ENCODE peak calls at places on chromosomes 4 and X, in six cellular contexts. E is kidney epithelial cell, N is bronchial epithelial cell, B is mucosa of descending colon, F is lung, I is endodermal cell. T is an unnamed sample.

GRCh38 chr4:921830-922331 is 10.2 kb downstream of the GAK start:
- DNase-seq in N (no peak), E (no peak), B (no peak), F (no peak), I (peak), T (no peak)

GRCh38 chr4:83370640-83370906 is 35.9 kb upstream of the HPSE start:
- DNase-seq in N (peak), B (no peak), F (no peak), I (no peak), E (no peak), T (no peak)

GRCh38 chrX:91435465-91435864 is 826 bp downstream of the PABPC5 start:
- DNase-seq in N (no peak), E (no peak), F (no peak), I (peak), B (no peak), T (no peak)

GRCh38 chr4:63211377-63211776 is 1197.9 kb downstream of the TECRL start:
- DNase-seq in E (no peak), I (no peak), F (no peak), N (no peak), B (no peak), T (no peak)

GRCh38 chr4:122636697-122637096 is 15.8 kb upstream of the IL21 start:
- DNase-seq in F (no peak), N (no peak), I (no peak), B (no peak), E (no peak), T (no peak)

GRCh38 chr4:73704314-73705055 is 35.9 kb upstream of the CXCL8 start:
- DNase-seq in B (peak), I (no peak), N (peak), F (peak), E (peak), T (peak)

GRCh38 chrX:151793886-151794285 is 59.3 kb downstream of the CNGA2 start:
- DNase-seq in E (no peak), I (no peak), B (no peak), N (no peak), F (no peak), T (no peak)

GRCh38 chr4:78569291-78569821 is 17.8 kb downstream of the ANXA3 start:
- DNase-seq in I (peak), E (peak), N (peak), B (no peak), F (no peak), T (peak)

GRCh38 chrX:40108959-40109287 is 11.2 kb upstream of the BCOR start:
- DNase-seq in B (peak), E (no peak), I (peak), N (no peak), F (no peak), T (peak)

GRCh38 chr4:24910504-24910903 is 2.3 kb downstream of the CCDC149 start:
- DNase-seq in F (no peak), I (no peak), E (no peak), N (peak), B (no peak), T (no peak)

GRCh38 chrX:150035531-150035930 is 97.2 kb upstream of the EOLA2 start:
- DNase-seq in N (peak), E (no peak), F (no peak), B (no peak), I (no peak), T (no peak)

GRCh38 chr4:113871080-113871479 is 108.4 kb downstream of the ARSJ start:
- DNase-seq in B (no peak), E (no peak), F (no peak), N (no peak), I (no peak), T (no peak)

GRCh38 chr4:147054241-147054902 is 108.7 kb upstream of the TTC29 start:
- DNase-seq in E (no peak), N (no peak), B (no peak), F (no peak), I (no peak), T (peak)

GRCh38 chr4:108878781-108879180 is 115.9 kb upstream of the ETNPPL start:
- DNase-seq in E (no peak), I (no peak), F (no peak), B (no peak), N (no peak), T (no peak)

DNA sequence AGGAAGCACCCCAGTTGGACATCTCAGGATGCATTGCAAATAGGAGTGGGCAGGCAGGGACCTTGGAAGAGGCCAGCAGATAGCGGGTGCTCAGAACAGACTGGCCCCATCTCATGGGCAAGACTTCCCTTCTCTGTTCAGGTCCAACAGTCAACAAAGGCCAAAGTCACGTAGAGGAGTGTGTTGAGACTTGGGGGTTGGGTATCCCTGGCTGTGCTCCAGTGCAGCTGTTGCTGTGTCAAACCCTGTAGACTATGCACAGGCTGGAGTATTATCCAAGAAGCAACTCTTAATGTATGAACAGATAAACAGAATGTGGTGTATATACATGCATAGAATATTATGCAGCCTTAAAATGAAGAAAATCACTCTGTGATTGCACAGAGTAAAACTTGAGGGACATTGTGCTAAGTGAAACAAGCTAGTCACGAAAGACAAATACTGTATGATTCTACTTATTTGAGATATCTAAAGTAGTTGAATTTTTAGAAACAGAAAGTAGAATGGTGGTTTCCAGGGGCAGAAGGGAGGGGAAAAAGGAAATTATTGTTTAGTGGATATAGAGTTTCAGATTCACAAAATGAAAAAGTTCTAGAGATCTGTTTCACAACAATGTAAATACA is 192.1 kb upstream of the LCORL start:
- DNase-seq in I (no peak), N (no peak), F (no peak), B (no peak), E (no peak), T (no peak)
- H3K4me3 ChIP-seq in I (no peak), N (no peak), F (no peak), B (no peak), E (no peak), T (no peak)

GRCh38 chr4:48706741-48707140 is 73.3 kb downstream of the FRYL start:
- DNase-seq in E (no peak), N (no peak), B (no peak), I (no peak), F (no peak), T (no peak)

GRCh38 chr4:48705609-48706008 is 74.5 kb downstream of the FRYL start:
- DNase-seq in E (no peak), F (no peak), B (no peak), N (no peak), I (no peak), T (no peak)

GRCh38 chr4:48710446-48711209 is 69.5 kb downstream of the FRYL start:
- DNase-seq in B (no peak), F (no peak), I (no peak), N (peak), E (no peak), T (no peak)

GRCh38 chr4:48708610-48709009 is 71.5 kb downstream of the FRYL start:
- DNase-seq in E (no peak), B (no peak), F (no peak), N (no peak), I (no peak), T (no peak)

DNA sequence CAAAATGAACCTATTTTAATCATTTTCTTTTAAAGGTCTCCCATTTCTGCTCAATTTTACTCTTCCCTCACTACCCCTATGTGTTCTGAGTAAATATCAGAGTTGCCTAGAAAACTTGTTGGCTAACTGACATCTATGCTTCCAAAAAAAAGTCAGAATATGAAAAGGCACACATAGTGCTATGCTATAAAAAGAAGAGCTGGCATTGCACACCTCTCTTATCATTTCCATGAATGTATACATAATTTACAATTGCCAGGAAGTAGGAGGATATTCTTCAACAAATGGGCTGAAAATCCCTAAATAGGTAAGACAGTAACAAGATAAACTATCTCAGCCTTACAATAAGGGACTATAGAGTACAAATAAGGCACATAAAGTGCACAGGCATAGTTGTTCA is 70.2 kb downstream of the FRYL start:
- DNase-seq in F (no peak), E (no peak), I (no peak), B (no peak), N (no peak), T (no peak)
- TF ChIP-seq CTCF in F (no peak), E (no peak), I (no peak), B (no peak), N (no peak), T (no peak)

DNA sequence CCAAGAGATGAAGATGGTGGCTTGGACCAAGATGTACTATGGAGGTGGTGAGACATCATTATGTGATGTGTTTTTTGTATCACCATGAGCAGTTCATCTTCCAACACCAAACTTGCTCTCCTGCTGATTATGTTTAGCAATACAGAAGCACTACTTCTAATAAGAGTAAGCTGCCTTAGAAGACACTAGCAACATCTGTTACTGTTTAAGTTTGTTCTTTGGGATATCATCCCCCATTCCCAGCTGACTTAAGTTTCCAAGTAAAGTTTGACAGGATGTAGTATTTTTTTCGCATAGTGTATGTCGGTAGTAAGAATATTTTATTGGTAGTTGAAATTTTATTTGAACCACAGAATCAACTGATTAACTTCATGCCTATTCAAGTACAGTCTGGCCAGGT is 123.5 kb upstream of the BMPR1B start:
- DNase-seq in I (no peak), F (no peak), E (no peak), N (no peak), B (no peak), T (peak)
- H3K4me3 ChIP-seq in I (no peak), F (no peak), E (no peak), N (no peak), B (no peak), T (no peak)

DNA sequence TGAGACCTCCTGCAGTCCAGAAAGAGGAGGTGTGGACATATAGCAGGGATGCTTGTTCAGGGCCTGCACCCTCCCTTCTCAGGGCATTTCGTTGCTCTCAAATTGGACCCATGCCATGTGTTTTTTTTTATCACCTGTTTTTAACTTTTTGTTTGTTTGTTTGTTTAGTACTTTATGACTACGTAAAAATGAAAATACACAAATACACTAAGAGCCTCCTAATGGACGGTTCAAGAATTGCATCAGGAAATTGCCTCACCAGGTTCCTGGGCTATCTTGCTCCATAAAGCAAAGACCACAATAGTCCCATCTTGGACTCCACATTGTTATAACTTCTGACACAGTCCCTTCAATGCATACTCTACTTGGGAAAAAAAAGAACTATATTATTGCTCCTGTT is 1685.9 kb upstream of the TENM3 start:
- DNase-seq in N (no peak), I (no peak), F (no peak), E (no peak), B (no peak), T (no peak)
- TF ChIP-seq CTCF in N (no peak), I (peak), F (no peak), E (peak), B (no peak), T (no peak)

DNA sequence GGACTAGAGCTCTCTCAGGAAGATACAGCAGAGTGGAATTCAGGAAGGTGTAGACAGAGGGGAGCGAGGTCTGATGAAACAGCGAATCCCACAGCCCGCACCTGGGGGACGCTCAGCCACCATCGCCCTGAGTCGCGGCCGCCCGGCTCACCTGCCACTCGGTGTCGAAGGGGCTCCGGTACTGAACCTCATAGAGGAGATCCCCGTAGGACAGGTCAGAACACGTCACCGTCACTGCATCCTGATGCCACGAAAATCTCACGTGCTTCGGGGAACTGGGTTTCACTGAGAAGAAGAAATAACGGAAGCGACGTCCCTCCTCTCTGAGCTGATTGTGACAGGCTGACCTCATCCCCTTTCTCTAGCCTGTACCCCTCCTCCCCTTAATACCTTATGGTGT is 10.2 kb downstream of the CRLF2 start:
- DNase-seq in N (no peak), B (no peak), I (peak), F (no peak), E (no peak), T (no peak)
- H3K4me3 ChIP-seq in N (no peak), B (no peak), I (no peak), F (no peak), E (no peak), T (no peak)

GRCh38 chr4:11698846-11699590 is 270.3 kb upstream of the HS3ST1 start:
- DNase-seq in N (peak), I (no peak), B (no peak), E (no peak), F (no peak), T (peak)

GRCh38 chr4:11702886-11703555 is 274.3 kb upstream of the HS3ST1 start:
- DNase-seq in B (no peak), N (peak), I (no peak), E (no peak), F (no peak), T (no peak)

GRCh38 chr4:11704136-11704535 is 275.4 kb upstream of the HS3ST1 start:
- DNase-seq in N (peak), E (no peak), I (no peak), F (no peak), B (no peak), T (no peak)

GRCh38 chr4:11700751-11701226 is 272.1 kb upstream of the HS3ST1 start:
- DNase-seq in B (no peak), E (no peak), I (no peak), N (peak), F (no peak), T (peak)

DNA sequence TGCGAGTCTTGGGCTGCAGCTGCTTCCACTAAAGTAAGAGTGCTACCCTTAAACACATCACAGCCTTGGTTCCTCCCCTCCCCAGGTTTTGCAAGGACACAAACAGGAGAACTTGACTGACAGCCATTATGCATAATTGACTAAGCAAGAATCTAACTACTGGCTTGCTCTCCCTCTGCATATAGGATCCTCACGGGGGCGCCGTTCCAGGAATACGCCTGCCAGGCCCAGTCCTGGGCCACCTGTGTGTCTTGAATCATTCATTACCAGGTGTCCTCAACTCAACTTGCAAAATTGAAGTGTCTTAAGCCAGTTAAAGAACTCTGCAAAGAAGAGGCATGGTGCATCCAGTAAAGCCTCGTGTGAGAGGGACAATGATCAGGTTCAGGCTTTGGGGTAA is 273.3 kb upstream of the HS3ST1 start:
- DNase-seq in I (peak), B (no peak), F (no peak), E (no peak), N (no peak), T (no peak)
- TF ChIP-seq CTCF in I (peak), B (no peak), F (no peak), E (no peak), N (no peak), T (no peak)